ENCODE peak calls at places on chromosomes 16 and 17, in six cellular contexts. X, H, N, K, Z and Y are unnamed samples.

GRCh38 chr17:45578516-45579455 is 88.3 kb upstream of the PLEKHM1 start:
- DNase-seq in X (no peak), H (no peak), N (no peak), K (no peak), Z (peak), Y (no peak)

GRCh38 chr17:72104164-72104862 is 16.5 kb upstream of the SOX9 start:
- DNase-seq in X (no peak), H (no peak), N (no peak), K (no peak), Z (no peak), Y (peak)

GRCh38 chr17:79746955-79747507 is 16.3 kb downstream of the ENPP7 start:
- DNase-seq in X (no peak), H (no peak), N (no peak), K (peak), Z (no peak), Y (no peak)

GRCh38 chr16:66357523-66357928 is 9.0 kb upstream of the CDH5 start:
- DNase-seq in X (no peak), H (no peak), N (peak), K (peak), Z (peak), Y (no peak)

GRCh38 chr16:50645858-50646257 is 35.3 kb downstream of the SNX20 start:
- DNase-seq in X (no peak), H (no peak), N (no peak), K (no peak), Z (no peak), Y (no peak)

GRCh38 chr16:57591086-57591869 is 37.2 kb upstream of the ADGRG1 start:
- DNase-seq in X (peak), H (no peak), N (peak), K (peak), Z (peak), Y (peak)

GRCh38 chr16:49986351-49987124 is 38.5 kb upstream of the CNEP1R1 start:
- DNase-seq in X (no peak), H (no peak), N (peak), K (peak), Z (no peak), Y (no peak)

GRCh38 chr17:7356072-7356549 is 1.2 kb downstream of the TMEM95 start:
- DNase-seq in X (peak), H (no peak), N (peak), K (peak), Z (peak), Y (peak)

GRCh38 chr17:22374741-22375140 is 682.4 kb downstream of the KCNJ18 start:
- DNase-seq in X (no peak), H (no peak), N (no peak), K (no peak), Z (no peak), Y (no peak)

GRCh38 chr17:19996502-19996901 is 12.7 kb upstream of the SPECC1 start:
- DNase-seq in X (no peak), H (no peak), N (no peak), K (no peak), Z (peak), Y (no peak)

GRCh38 chr17:40310882-40311391 is 2.0 kb downstream of the RARA start:
- DNase-seq in X (no peak), H (peak), N (peak), K (no peak), Z (no peak), Y (peak)

GRCh38 chr17:72184805-72185204 is 64.0 kb downstream of the SOX9 start:
- DNase-seq in X (no peak), H (no peak), N (no peak), K (peak), Z (no peak), Y (no peak)

GRCh38 chr17:17737938-17738894 is 57.0 kb downstream of the RAI1 start:
- DNase-seq in X (no peak), H (no peak), N (no peak), K (no peak), Z (no peak), Y (no peak)

GRCh38 chr17:28471531-28472342 is 1.7 kb upstream of the SLC13A2 start:
- DNase-seq in X (no peak), H (no peak), N (no peak), K (no peak), Z (no peak), Y (no peak)

GRCh38 chr17:27244481-27245223 is 49.3 kb upstream of the WSB1 start:
- DNase-seq in X (no peak), H (no peak), N (peak), K (peak), Z (peak), Y (peak)

GRCh38 chr17:4472281-4472680 is 26.4 kb upstream of the SPNS2 start:
- DNase-seq in X (no peak), H (no peak), N (no peak), K (no peak), Z (no peak), Y (no peak)

GRCh38 chr16:38941-39892 is 14.2 kb downstream of the POLR3K start:
- DNase-seq in X (peak), H (no peak), N (peak), K (no peak), Z (peak), Y (no peak)

GRCh38 chr16:76176153-76176552 is 101.0 kb upstream of the CNTNAP4 start:
- DNase-seq in X (no peak), H (no peak), N (no peak), K (no peak), Z (no peak), Y (no peak)

GRCh38 chr16:85551319-85551978 is 61.7 kb upstream of the GSE1 start:
- DNase-seq in X (no peak), H (no peak), N (no peak), K (no peak), Z (peak), Y (no peak)

GRCh38 chr17:46977348-46977747 is 1.7 kb downstream of the RPRML start:
- DNase-seq in X (no peak), H (no peak), N (peak), K (peak), Z (peak), Y (no peak)

GRCh38 chr17:14209215-14209614 is 27.4 kb downstream of the CDRT15 start:
- DNase-seq in X (no peak), H (no peak), N (no peak), K (no peak), Z (peak), Y (no peak)

GRCh38 chr16:47787695-47788094 is 326.6 kb downstream of the PHKB start:
- DNase-seq in X (no peak), H (no peak), N (peak), K (peak), Z (no peak), Y (no peak)

GRCh38 chr16:27977966-27978365 is 85.5 kb downstream of the GSG1L start:
- DNase-seq in X (no peak), H (peak), N (peak), K (peak), Z (no peak), Y (no peak)

GRCh38 chr16:73172621-73173312 is 124.8 kb upstream of the ZFHX3 start:
- DNase-seq in X (no peak), H (no peak), N (peak), K (peak), Z (no peak), Y (no peak)

GRCh38 chr16:72240949-72241348 is 69.0 kb upstream of the PMFBP1 start:
- DNase-seq in X (no peak), H (no peak), N (no peak), K (no peak), Z (no peak), Y (no peak)

GRCh38 chr17:20613905-20614304 is 34.4 kb downstream of the CDRT15L2 start:
- DNase-seq in X (no peak), H (no peak), N (no peak), K (no peak), Z (no peak), Y (no peak)

GRCh38 chr16:83955218-83956130 is 2.4 kb downstream of the OSGIN1 start:
- DNase-seq in X (no peak), H (no peak), N (peak), K (peak), Z (no peak), Y (no peak)

GRCh38 chr17:36503456-36504155 is 17.1 kb downstream of the ZNHIT3 start:
- DNase-seq in X (no peak), H (no peak), N (no peak), K (no peak), Z (no peak), Y (no peak)

GRCh38 chr16:15907863-15908478 is 19.6 kb upstream of the CEP20 start:
- DNase-seq in X (no peak), H (no peak), N (peak), K (peak), Z (peak), Y (no peak)

GRCh38 chr16:3190949-3191353 is 2.9 kb downstream of the OR1F1 start:
- DNase-seq in X (no peak), H (no peak), N (no peak), K (no peak), Z (peak), Y (no peak)

GRCh38 chr16:87648236-87648635 is 45.9 kb downstream of the JPH3 start:
- DNase-seq in X (no peak), H (no peak), N (peak), K (peak), Z (no peak), Y (no peak)

GRCh38 chr16:69917739-69918138 is 33.4 kb upstream of the CLEC18A start:
- DNase-seq in X (no peak), H (no peak), N (peak), K (peak), Z (no peak), Y (no peak)

GRCh38 chr17:77607606-77608005 is 350.9 kb upstream of the TNRC6C start:
- DNase-seq in X (no peak), H (no peak), N (no peak), K (no peak), Z (no peak), Y (no peak)

GRCh38 chr17:7307686-7308624 is 527 bp downstream of the EIF5A start:
- DNase-seq in X (peak), H (no peak), N (peak), K (peak), Z (peak), Y (no peak)

GRCh38 chr16:66359012-66359411 is 7.5 kb upstream of the CDH5 start:
- DNase-seq in X (no peak), H (no peak), N (peak), K (peak), Z (peak), Y (no peak)

GRCh38 chr16:58684001-58684353 is 593 bp downstream of the SLC38A7 start:
- DNase-seq in X (no peak), H (no peak), N (peak), K (peak), Z (no peak), Y (no peak)

GRCh38 chr17:44113382-44113781 is 10.1 kb downstream of the HDAC5 start:
- DNase-seq in X (no peak), H (no peak), N (no peak), K (no peak), Z (no peak), Y (no peak)

GRCh38 chr17:73288534-73289302 is 23.1 kb downstream of the CDC42EP4 start:
- DNase-seq in X (no peak), H (no peak), N (peak), K (no peak), Z (peak), Y (no peak)

GRCh38 chr17:42520540-42520951 is 15.5 kb upstream of the NAGLU start:
- DNase-seq in X (no peak), H (peak), N (no peak), K (peak), Z (no peak), Y (no peak)

GRCh38 chr16:77780378-77780837 is 8.0 kb upstream of the VAT1L start:
- DNase-seq in X (no peak), H (no peak), N (peak), K (peak), Z (peak), Y (no peak)